ENCODE peak calls at places on chromosomes 6 and 20, in four cellular contexts. X is iris pigment epithelial cell, K is H9, T is left kidney. V is an unnamed sample.
A peak's percentile ranks its signal among the peaks of the same experiment; 100 is the strongest.

GRCh38 chr6:36914227-36914794 is 28.6 kb downstream of the C6orf89 start:
- DNase-seq in X (peak; percentile 48), K (peak; percentile 82), T (peak; percentile 58), V (peak; percentile 55)

GRCh38 chr20:63151554-63152321 is 64.2 kb downstream of the YTHDF1 start:
- DNase-seq in X (peak; percentile 19), K (no peak), T (peak; percentile 28), V (no peak)

GRCh38 chr6:108365488-108365887 is 70.6 kb downstream of the AFG1L start:
- DNase-seq in X (peak; percentile 10), K (no peak), T (no peak), V (no peak)

GRCh38 chr20:46898433-46898832 is 3.8 kb downstream of the EYA2 start:
- DNase-seq in X (no peak), K (no peak), T (no peak), V (no peak)

GRCh38 chr6:87289571-87289970 is 32.8 kb upstream of the SMIM8 start:
- DNase-seq in X (no peak), K (no peak), T (no peak), V (no peak)

GRCh38 chr6:35154947-35155346 is 13.8 kb upstream of the TCP11 start:
- DNase-seq in X (no peak), K (no peak), T (no peak), V (no peak)

GRCh38 chr6:107235521-107235920 is 120.2 kb upstream of the BEND3 start:
- DNase-seq in X (peak; percentile 39), K (no peak), T (peak; percentile 41), V (no peak)

GRCh38 chr20:19552144-19552895 is 205.7 kb upstream of the RIN2 start:
- DNase-seq in X (no peak), K (peak; percentile 85), T (peak; percentile 92), V (peak; percentile 82)

GRCh38 chr6:130675072-130675471 is 152.1 kb upstream of the SMLR1 start:
- DNase-seq in X (peak; percentile 74), K (no peak), T (no peak), V (no peak)

GRCh38 chr6:17418281-17419188 is 25.1 kb downstream of the CAP2 start:
- DNase-seq in X (peak; percentile 56), K (peak; percentile 28), T (peak; percentile 49), V (no peak)

GRCh38 chr20:13430346-13431002 is 208.3 kb downstream of the TASP1 start:
- DNase-seq in X (peak; percentile 68), K (no peak), T (no peak), V (no peak)

GRCh38 chr6:7594579-7595125 is 4.7 kb downstream of the SNRNP48 start:
- DNase-seq in X (no peak), K (no peak), T (no peak), V (no peak)

GRCh38 chr6:3409699-3410384 is 47.0 kb downstream of the SLC22A23 start:
- DNase-seq in X (peak; percentile 32), K (no peak), T (peak; percentile 35), V (no peak)

GRCh38 chr6:169115632-169116031 is 138.0 kb downstream of the THBS2 start:
- DNase-seq in X (peak; percentile 24), K (no peak), T (no peak), V (no peak)

GRCh38 chr6:36947570-36948351 is 6.8 kb upstream of the PI16 start:
- DNase-seq in X (no peak), K (peak; percentile 28), T (no peak), V (no peak)

GRCh38 chr6:42369568-42369967 is 82.2 kb downstream of the TRERF1 start:
- DNase-seq in X (no peak), K (no peak), T (no peak), V (no peak)

GRCh38 chr6:21845018-21845417 is 251.5 kb downstream of the SOX4 start:
- DNase-seq in X (no peak), K (no peak), T (peak; percentile 62), V (no peak)

GRCh38 chr6:9126845-9127560 is 691.7 kb upstream of the SLC35B3 start:
- DNase-seq in X (peak; percentile 96), K (no peak), T (no peak), V (no peak)

GRCh38 chr6:14008809-14009208 is 84.1 kb downstream of the RNF182 start:
- DNase-seq in X (no peak), K (no peak), T (no peak), V (no peak)

GRCh38 chr6:87340230-87340629 is 4.4 kb upstream of the C6orf163 start:
- DNase-seq in X (no peak), K (no peak), T (peak; percentile 32), V (no peak)

GRCh38 chr6:123768939-123769338 is 34.7 kb upstream of the NKAIN2 start:
- DNase-seq in X (no peak), K (no peak), T (no peak), V (no peak)

GRCh38 chr20:31691646-31692275 is 30.9 kb downstream of the BCL2L1 start:
- DNase-seq in X (no peak), K (no peak), T (no peak), V (no peak)

GRCh38 chr20:24382330-24382729 is 87.1 kb upstream of the SYNDIG1 start:
- DNase-seq in X (no peak), K (no peak), T (peak; percentile 52), V (no peak)

GRCh38 chr6:56033451-56033850 is 158.1 kb upstream of the BMP5 start:
- DNase-seq in X (no peak), K (no peak), T (no peak), V (no peak)

GRCh38 chr6:19578489-19578888 is 258.7 kb upstream of the ID4 start:
- DNase-seq in X (no peak), K (no peak), T (no peak), V (no peak)

GRCh38 chr6:75600694-75601265 is 900 bp upstream of the SENP6 start:
- DNase-seq in X (no peak), K (no peak), T (peak; percentile 20), V (no peak)